ENCODE peak calls at places on chromosomes 11 and 22, in eight cellular contexts. K is upper lobe of left lung; L is sigmoid colon; Q is head of caudate nucleus; A is DMS153; I is NCI-H1930; J is stimulated activated CD8-positive, alpha-beta memory T cell treated with anti-CD3 and anti-CD28 coated beads, Interleukin-4, amount 100 ng/mL, for 1 hour; W is NCI-H510A. D is an unnamed sample.

GRCh38 chr11:6703247-6704063 is 20.3 kb upstream of the MRPL17 start:
- DNase-seq in K (peak), L (no peak), Q (peak), A (no peak), I (peak), J (no peak), W (no peak), D (peak)

GRCh38 chr22:39984750-39985149 is 10.0 kb upstream of the FAM83F start:
- DNase-seq in K (no peak), L (no peak), Q (no peak), A (no peak), I (no peak), J (no peak), W (no peak), D (no peak)

GRCh38 chr22:21762712-21763581 is 27.4 kb upstream of the YPEL1 start:
- DNase-seq in K (no peak), L (no peak), Q (peak), A (no peak), I (no peak), J (no peak), W (no peak), D (no peak)

GRCh38 chr22:29716814-29717213 is 3.0 kb upstream of the CABP7 start:
- DNase-seq in K (peak), L (no peak), Q (peak), A (no peak), I (no peak), J (no peak), W (no peak), D (no peak)

GRCh38 chr11:73315288-73316020 is 7.4 kb downstream of the ARHGEF17 start:
- DNase-seq in K (no peak), L (peak), Q (no peak), A (no peak), I (no peak), J (no peak), W (no peak), D (no peak)

GRCh38 chr11:73551697-73552096 is 46.2 kb downstream of the FAM168A start:
- DNase-seq in K (no peak), L (no peak), Q (no peak), A (no peak), I (no peak), J (no peak), W (no peak), D (no peak)

GRCh38 chr11:41283196-41283930 is 176.1 kb downstream of the LRRC4C start:
- DNase-seq in K (no peak), L (no peak), Q (no peak), A (no peak), I (peak), J (no peak), W (no peak), D (no peak)

GRCh38 chr22:42202048-42202447 is 68.4 kb downstream of the TCF20 start:
- DNase-seq in K (no peak), L (no peak), Q (no peak), A (no peak), I (no peak), J (no peak), W (no peak), D (no peak)

GRCh38 chr22:24178502-24179440 is 2.5 kb upstream of the SUSD2 start:
- DNase-seq in K (no peak), L (no peak), Q (no peak), A (no peak), I (no peak), J (no peak), W (no peak), D (no peak)

GRCh38 chr22:37638351-37639069 is 959 bp upstream of the SH3BP1 start:
- DNase-seq in K (no peak), L (no peak), Q (no peak), A (no peak), I (no peak), J (no peak), W (no peak), D (no peak)

GRCh38 chr11:33634291-33634834 is 66.3 kb downstream of the C11orf91 start:
- DNase-seq in K (no peak), L (no peak), Q (no peak), A (no peak), I (no peak), J (no peak), W (no peak), D (no peak)

GRCh38 chr11:76132268-76132667 is 74.0 kb downstream of the WNT11 start:
- DNase-seq in K (no peak), L (no peak), Q (no peak), A (no peak), I (no peak), J (no peak), W (no peak), D (no peak)

GRCh38 chr22:22684605-22685561 is 40.5 kb downstream of the GGTLC2 start:
- DNase-seq in K (no peak), L (peak), Q (peak), A (no peak), I (no peak), J (no peak), W (no peak), D (no peak)

GRCh38 chr11:8263109-8263768 is 439 bp downstream of the LMO1 start:
- DNase-seq in K (peak), L (peak), Q (no peak), A (peak), I (no peak), J (no peak), W (no peak), D (peak)

GRCh38 chr11:69918938-69919650 is 99.9 kb upstream of the FGF3 start:
- DNase-seq in K (peak), L (peak), Q (peak), A (peak), I (peak), J (peak), W (no peak), D (peak)

GRCh38 chr11:35654711-35655110 is 7.9 kb upstream of the TRIM44 start:
- DNase-seq in K (no peak), L (no peak), Q (no peak), A (no peak), I (no peak), J (no peak), W (no peak), D (no peak)

GRCh38 chr22:26259510-26259909 is 90.2 kb downstream of the SEZ6L start:
- DNase-seq in K (no peak), L (no peak), Q (no peak), A (no peak), I (no peak), J (no peak), W (no peak), D (no peak)

GRCh38 chr11:64084962-64085710 is 49.4 kb downstream of the FLRT1 start:
- DNase-seq in K (no peak), L (no peak), Q (no peak), A (no peak), I (no peak), J (no peak), W (no peak), D (no peak)

GRCh38 chr22:19204640-19205039 is 26.1 kb upstream of the SLC25A1 start:
- DNase-seq in K (no peak), L (peak), Q (no peak), A (no peak), I (no peak), J (no peak), W (no peak), D (no peak)